ENCODE peak calls at places on chromosomes 3 and 15, in eight cellular contexts. One of them, this sample, is unnamed.

GRCh38 chr3:179672918-179673317 is 20.1 kb downstream of the USP13 start:
- DNase-seq in adrenal gland: no peak
- DNase-seq in ovary: no peak
- DNase-seq in K562: no peak
- DNase-seq in endothelial cell of umbilical vein: no peak
- DNase-seq in uterus: no peak
- DNase-seq in spleen: no peak
- DNase-seq in suprapubic skin: no peak
- DNase-seq in this sample: no peak

GRCh38 chr3:174116421-174116820 is 718.9 kb downstream of the NLGN1 start:
- DNase-seq in adrenal gland: no peak
- DNase-seq in ovary: no peak
- DNase-seq in K562: no peak
- DNase-seq in endothelial cell of umbilical vein: no peak
- DNase-seq in uterus: no peak
- DNase-seq in spleen: no peak
- DNase-seq in suprapubic skin: no peak
- DNase-seq in this sample: no peak

GRCh38 chr15:32867313-32867626 is 149.5 kb downstream of the GREM1 start:
- DNase-seq in adrenal gland: no peak
- DNase-seq in ovary: no peak
- DNase-seq in K562: no peak
- DNase-seq in endothelial cell of umbilical vein: no peak
- DNase-seq in uterus: no peak
- DNase-seq in spleen: no peak
- DNase-seq in suprapubic skin: no peak
- DNase-seq in this sample: no peak

GRCh38 chr3:86830566-86830965 is 160.4 kb downstream of the VGLL3 start:
- DNase-seq in adrenal gland: no peak
- DNase-seq in ovary: no peak
- DNase-seq in K562: no peak
- DNase-seq in endothelial cell of umbilical vein: no peak
- DNase-seq in uterus: no peak
- DNase-seq in spleen: no peak
- DNase-seq in suprapubic skin: no peak
- DNase-seq in this sample: no peak

GRCh38 chr15:77985931-77986480 is 91.5 kb downstream of the TBC1D2B start:
- DNase-seq in adrenal gland: peak; percentile 34
- DNase-seq in ovary: no peak
- DNase-seq in K562: no peak
- DNase-seq in endothelial cell of umbilical vein: no peak
- DNase-seq in uterus: no peak
- DNase-seq in spleen: peak; percentile 69
- DNase-seq in suprapubic skin: peak; percentile 72
- DNase-seq in this sample: no peak

GRCh38 chr3:22858486-22858885 is 344.6 kb upstream of the UBE2E2 start:
- DNase-seq in adrenal gland: peak; percentile 73
- DNase-seq in ovary: peak; percentile 29
- DNase-seq in K562: no peak
- DNase-seq in endothelial cell of umbilical vein: no peak
- DNase-seq in uterus: no peak
- DNase-seq in spleen: no peak
- DNase-seq in suprapubic skin: no peak
- DNase-seq in this sample: no peak

GRCh38 chr15:53447742-53448141 is 311.7 kb downstream of the WDR72 start:
- DNase-seq in adrenal gland: no peak
- DNase-seq in ovary: no peak
- DNase-seq in K562: no peak
- DNase-seq in endothelial cell of umbilical vein: no peak
- DNase-seq in uterus: no peak
- DNase-seq in spleen: no peak
- DNase-seq in suprapubic skin: no peak
- DNase-seq in this sample: no peak

GRCh38 chr15:38242055-38242454 is 10.6 kb upstream of the SPRED1 start:
- DNase-seq in adrenal gland: no peak
- DNase-seq in ovary: no peak
- DNase-seq in K562: no peak
- DNase-seq in endothelial cell of umbilical vein: no peak
- DNase-seq in uterus: no peak
- DNase-seq in spleen: no peak
- DNase-seq in suprapubic skin: no peak
- DNase-seq in this sample: no peak

GRCh38 chr15:85702321-85703230 is 92.1 kb downstream of the KLHL25 start:
- DNase-seq in adrenal gland: no peak
- DNase-seq in ovary: no peak
- DNase-seq in K562: no peak
- DNase-seq in endothelial cell of umbilical vein: peak; percentile 81
- DNase-seq in uterus: no peak
- DNase-seq in spleen: no peak
- DNase-seq in suprapubic skin: no peak
- DNase-seq in this sample: no peak

GRCh38 chr3:150787741-150788370 is 24.9 kb upstream of the SIAH2 start:
- DNase-seq in adrenal gland: peak; percentile 93
- DNase-seq in ovary: peak; percentile 84
- DNase-seq in K562: peak; percentile 64
- DNase-seq in endothelial cell of umbilical vein: peak; percentile 60
- DNase-seq in uterus: peak; percentile 88
- DNase-seq in spleen: peak; percentile 96
- DNase-seq in suprapubic skin: peak; percentile 91
- DNase-seq in this sample: peak; percentile 82

GRCh38 chr15:63922551-63923315 is 89.0 kb upstream of the HERC1 start:
- DNase-seq in adrenal gland: no peak
- DNase-seq in ovary: no peak
- DNase-seq in K562: no peak
- DNase-seq in endothelial cell of umbilical vein: no peak
- DNase-seq in uterus: no peak
- DNase-seq in spleen: peak; percentile 41
- DNase-seq in suprapubic skin: no peak
- DNase-seq in this sample: no peak

GRCh38 chr3:34155666-34156065 is 357.2 kb downstream of the PDCD6IP start:
- DNase-seq in adrenal gland: no peak
- DNase-seq in ovary: no peak
- DNase-seq in K562: no peak
- DNase-seq in endothelial cell of umbilical vein: no peak
- DNase-seq in uterus: no peak
- DNase-seq in spleen: no peak
- DNase-seq in suprapubic skin: no peak
- DNase-seq in this sample: no peak

GRCh38 chr3:49339593-49339946 is 283 bp downstream of the USP4 start:
- DNase-seq in adrenal gland: no peak
- DNase-seq in ovary: peak; percentile 22
- DNase-seq in K562: peak; percentile 69
- DNase-seq in endothelial cell of umbilical vein: no peak
- DNase-seq in uterus: peak; percentile 24
- DNase-seq in spleen: peak; percentile 89
- DNase-seq in suprapubic skin: no peak
- DNase-seq in this sample: no peak

DNA sequence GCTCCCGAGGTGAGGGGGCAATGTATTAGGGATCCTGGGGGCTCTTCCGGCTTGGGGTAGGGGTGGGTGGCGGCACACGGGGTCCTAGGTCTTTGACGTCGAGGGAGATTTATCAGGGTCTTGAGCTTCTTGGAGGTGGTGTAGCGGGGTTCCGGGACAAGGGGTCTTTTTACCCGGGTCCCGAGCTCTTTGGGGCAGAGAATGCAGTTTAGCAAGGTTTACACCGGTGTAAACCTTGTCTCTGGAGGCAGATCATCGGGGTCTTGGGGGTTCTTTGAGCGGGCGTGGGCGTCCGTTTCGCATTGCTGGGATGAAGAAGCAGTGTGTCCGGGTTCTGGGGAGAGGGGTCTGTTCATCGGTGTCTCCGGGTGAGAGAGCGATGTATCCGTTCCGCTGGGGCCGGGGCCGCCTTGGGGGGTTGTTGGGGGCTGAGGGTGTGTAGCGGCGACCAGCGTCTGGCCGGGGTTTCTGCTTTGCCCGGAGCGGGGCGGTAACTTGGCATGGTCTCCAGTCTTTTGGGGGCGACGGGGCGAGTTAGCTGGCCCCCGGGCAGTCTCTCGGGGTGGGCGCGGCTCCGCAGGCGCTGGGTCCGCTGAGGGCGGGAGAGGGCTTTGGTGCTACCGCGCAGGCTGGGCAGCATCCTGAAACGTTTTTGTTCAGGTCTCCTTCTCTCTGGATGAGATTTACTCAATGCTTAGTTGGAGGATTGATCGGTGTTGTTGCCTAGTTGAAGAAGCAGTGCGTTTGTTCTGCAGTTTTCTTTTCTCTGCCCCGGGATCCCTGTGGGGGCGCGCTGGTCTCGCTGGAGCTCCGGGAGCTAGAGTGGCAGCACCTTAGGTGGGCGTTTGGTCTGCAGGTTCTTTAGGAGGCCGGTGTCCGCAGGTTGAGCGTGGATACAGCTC is 792 bp downstream of the GLCE start:
- DNase-seq in adrenal gland: peak; percentile 75
- DNase-seq in ovary: peak; percentile 31
- DNase-seq in K562: peak; percentile 29
- DNase-seq in endothelial cell of umbilical vein: no peak
- DNase-seq in uterus: peak; percentile 26
- DNase-seq in spleen: peak; percentile 83
- DNase-seq in suprapubic skin: peak; percentile 79
- DNase-seq in this sample: no peak
- TF ChIP-seq CTCF in adrenal gland: peak; percentile 12
- TF ChIP-seq CTCF in ovary: no peak
- TF ChIP-seq CTCF in K562: peak; percentile 30
- TF ChIP-seq CTCF in endothelial cell of umbilical vein: no peak
- TF ChIP-seq CTCF in uterus: peak; percentile 16
- TF ChIP-seq CTCF in spleen: no peak
- TF ChIP-seq CTCF in suprapubic skin: no peak
- TF ChIP-seq CTCF in this sample: no peak

GRCh38 chr3:27557411-27557810 is 73.2 kb upstream of the SLC4A7 start:
- DNase-seq in adrenal gland: no peak
- DNase-seq in ovary: no peak
- DNase-seq in K562: no peak
- DNase-seq in endothelial cell of umbilical vein: no peak
- DNase-seq in uterus: no peak
- DNase-seq in spleen: no peak
- DNase-seq in suprapubic skin: no peak
- DNase-seq in this sample: no peak

GRCh38 chr3:27554706-27555105 is 70.5 kb upstream of the SLC4A7 start:
- DNase-seq in adrenal gland: no peak
- DNase-seq in ovary: no peak
- DNase-seq in K562: no peak
- DNase-seq in endothelial cell of umbilical vein: no peak
- DNase-seq in uterus: no peak
- DNase-seq in spleen: no peak
- DNase-seq in suprapubic skin: no peak
- DNase-seq in this sample: no peak

GRCh38 chr3:27556854-27557253 is 72.7 kb upstream of the SLC4A7 start:
- DNase-seq in adrenal gland: no peak
- DNase-seq in ovary: no peak
- DNase-seq in K562: no peak
- DNase-seq in endothelial cell of umbilical vein: peak; percentile 64
- DNase-seq in uterus: no peak
- DNase-seq in spleen: no peak
- DNase-seq in suprapubic skin: no peak
- DNase-seq in this sample: no peak

GRCh38 chr3:27559381-27559780 is 75.2 kb upstream of the SLC4A7 start:
- DNase-seq in adrenal gland: no peak
- DNase-seq in ovary: no peak
- DNase-seq in K562: no peak
- DNase-seq in endothelial cell of umbilical vein: no peak
- DNase-seq in uterus: no peak
- DNase-seq in spleen: no peak
- DNase-seq in suprapubic skin: no peak
- DNase-seq in this sample: no peak

GRCh38 chr3:27553868-27554540 is 69.8 kb upstream of the SLC4A7 start:
- DNase-seq in adrenal gland: no peak
- DNase-seq in ovary: no peak
- DNase-seq in K562: no peak
- DNase-seq in endothelial cell of umbilical vein: peak; percentile 35
- DNase-seq in uterus: no peak
- DNase-seq in spleen: no peak
- DNase-seq in suprapubic skin: no peak
- DNase-seq in this sample: no peak
- TF ChIP-seq POLR2A in adrenal gland: no peak
- TF ChIP-seq POLR2A in ovary: no peak
- TF ChIP-seq POLR2A in K562: no peak
- TF ChIP-seq POLR2A in endothelial cell of umbilical vein: no peak
- TF ChIP-seq POLR2A in uterus: no peak
- TF ChIP-seq POLR2A in spleen: no peak
- TF ChIP-seq POLR2A in suprapubic skin: no peak
- TF ChIP-seq POLR2A in this sample: no peak

DNA sequence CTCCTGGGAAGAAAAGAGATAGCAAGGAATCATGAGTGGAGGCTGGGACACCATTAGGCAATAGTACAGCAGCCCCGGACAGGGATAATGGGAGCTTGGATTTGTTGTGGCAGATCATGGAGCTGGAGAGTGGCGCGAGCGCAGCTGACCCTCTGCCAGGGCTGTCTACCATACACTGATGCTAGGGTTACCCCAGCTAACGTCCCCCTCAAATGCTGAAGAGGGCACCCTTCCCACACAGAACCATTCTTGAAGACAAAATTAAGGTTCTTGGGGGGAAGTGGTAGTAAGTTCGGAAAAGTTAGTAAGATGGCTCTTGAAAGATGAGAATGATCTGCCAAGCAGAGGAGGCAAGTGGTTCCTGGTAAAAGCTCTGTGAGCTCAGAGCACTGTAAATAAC is 61.1 kb downstream of the ST3GAL6 start:
- DNase-seq in adrenal gland: no peak
- DNase-seq in ovary: no peak
- DNase-seq in K562: no peak
- DNase-seq in endothelial cell of umbilical vein: no peak
- DNase-seq in uterus: no peak
- DNase-seq in spleen: no peak
- DNase-seq in suprapubic skin: no peak
- DNase-seq in this sample: no peak
- TF ChIP-seq CTCF in adrenal gland: no peak
- TF ChIP-seq CTCF in ovary: no peak
- TF ChIP-seq CTCF in K562: peak; percentile 48
- TF ChIP-seq CTCF in endothelial cell of umbilical vein: peak; percentile 14
- TF ChIP-seq CTCF in uterus: no peak
- TF ChIP-seq CTCF in spleen: no peak
- TF ChIP-seq CTCF in suprapubic skin: no peak
- TF ChIP-seq CTCF in this sample: no peak

DNA sequence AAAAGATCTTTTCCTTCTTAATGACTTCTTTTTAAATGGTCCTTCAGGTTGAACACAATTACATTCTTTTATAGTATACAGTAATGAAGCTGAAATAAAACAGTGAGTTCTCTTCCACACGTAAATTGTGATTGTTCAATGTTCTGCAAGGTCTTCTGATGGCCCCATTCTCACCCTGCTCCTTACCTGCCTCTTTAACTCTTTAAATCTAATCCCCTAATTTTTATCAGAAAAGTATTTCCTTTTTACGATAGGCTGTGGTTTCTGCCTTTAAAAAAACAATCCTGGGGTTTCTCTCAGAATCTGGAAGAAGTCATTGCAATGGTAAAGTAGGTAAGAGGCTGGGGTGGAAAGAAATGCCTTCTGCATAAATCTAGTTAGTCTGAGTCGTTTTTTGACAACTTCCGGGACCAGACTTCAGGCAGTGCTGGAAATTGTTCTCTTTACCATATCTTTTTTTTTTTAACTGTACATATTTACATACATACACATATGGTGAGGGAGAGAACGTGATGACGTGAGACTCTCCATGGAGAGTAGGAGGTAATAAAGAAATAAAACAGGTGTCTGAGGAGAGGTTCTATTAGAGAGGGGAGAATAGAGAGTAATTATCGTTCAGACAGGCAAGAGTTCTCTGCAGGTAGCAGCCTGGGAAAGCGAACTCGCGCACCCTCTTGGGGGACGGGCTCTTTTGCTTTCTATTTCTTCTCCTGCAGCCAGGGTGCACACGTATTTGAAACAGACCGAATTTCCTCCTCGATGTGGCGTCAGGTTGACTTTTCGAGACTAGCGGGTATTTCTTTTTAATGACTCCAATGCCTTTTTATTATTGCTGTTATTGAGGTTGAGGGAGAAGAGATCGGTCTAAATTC is at the start of gene SIDT1:
- DNase-seq in adrenal gland: peak; percentile 75
- DNase-seq in ovary: no peak
- DNase-seq in K562: no peak
- DNase-seq in endothelial cell of umbilical vein: peak; percentile 21
- DNase-seq in uterus: peak; percentile 26
- DNase-seq in spleen: peak; percentile 90
- DNase-seq in suprapubic skin: no peak
- DNase-seq in this sample: no peak
- TF ChIP-seq POLR2A in adrenal gland: no peak
- TF ChIP-seq POLR2A in ovary: no peak
- TF ChIP-seq POLR2A in K562: no peak
- TF ChIP-seq POLR2A in endothelial cell of umbilical vein: no peak
- TF ChIP-seq POLR2A in uterus: no peak
- TF ChIP-seq POLR2A in spleen: peak; percentile 50
- TF ChIP-seq POLR2A in suprapubic skin: no peak
- TF ChIP-seq POLR2A in this sample: no peak

This sample was measured in tibial nerve.